ENCODE peak calls at places on chromosomes 2 and 18, in seven cellular contexts. K is heart right ventricle; W is mucosa of descending colon; O is T-cell; C is heart left ventricle; N is stimulated activated naive CD8-positive, alpha-beta T cell treated with anti-CD3 and anti-CD28 coated beads, Interleukin-15, Interleukin-2, amounts not matched to agents 100 U/mL and 50 U/mL, for 24 hours; S is activated naive CD8-positive, alpha-beta T cell treated with anti-CD3 and anti-CD28 coated beads, Interleukin-2, amount 50 U/mL, for 24 hours. T is an unnamed sample.

GRCh38 chr18:54023471-54023870 is 201.0 kb downstream of the MBD2 start:
- ATAC-seq in S (peak), K (no peak), N (peak), W (peak), O (no peak), C (no peak), T (peak)

GRCh38 chr18:55114856-55115255 is 155.6 kb upstream of the CCDC68 start:
- ATAC-seq in O (no peak), C (no peak), K (no peak), S (no peak), W (no peak), N (no peak), T (no peak)

GRCh38 chr2:232772540-232772939 is 3.8 kb downstream of the KCNJ13 start:
- ATAC-seq in K (no peak), O (peak), C (no peak), N (peak), S (peak), W (peak), T (peak)

GRCh38 chr18:3251249-3251962 is 3.8 kb downstream of the MYL12A start:
- ATAC-seq in S (no peak), O (no peak), K (no peak), W (no peak), N (no peak), C (peak), T (no peak)

GRCh38 chr2:175227382-175227781 is 45.9 kb upstream of the ATP5MC3 start:
- ATAC-seq in O (no peak), K (no peak), S (peak), N (peak), C (no peak), W (no peak), T (peak)

GRCh38 chr2:15562354-15563031 is 1.4 kb upstream of the NBAS start:
- ATAC-seq in K (no peak), S (no peak), W (no peak), C (no peak), O (no peak), N (no peak), T (no peak)

GRCh38 chr2:234694244-234695013 is 197.5 kb upstream of the ARL4C start:
- ATAC-seq in C (no peak), W (peak), N (peak), K (no peak), O (no peak), S (peak), T (peak)

GRCh38 chr2:233817305-233817980 is 36.9 kb downstream of the HJURP start:
- ATAC-seq in N (no peak), O (no peak), S (no peak), K (no peak), C (no peak), W (peak), T (no peak)

GRCh38 chr2:19899853-19900525 is 1.8 kb downstream of the TTC32 start:
- ATAC-seq in N (no peak), K (no peak), O (peak), S (no peak), C (no peak), W (no peak), T (peak)

GRCh38 chr2:174590928-174591648 is 6.5 kb downstream of the WIPF1 start:
- ATAC-seq in S (no peak), W (no peak), C (no peak), N (no peak), K (peak), O (no peak), T (no peak)

GRCh38 chr2:21070322-21071257 is 26.7 kb upstream of the APOB start:
- ATAC-seq in C (no peak), O (no peak), N (no peak), S (no peak), K (no peak), W (peak), T (no peak)

GRCh38 chr2:42061839-42062238 is 14.0 kb downstream of the PKDCC start:
- ATAC-seq in S (no peak), K (no peak), C (no peak), O (no peak), W (peak), N (no peak), T (no peak)

GRCh38 chr2:197255550-197255949 is 55.0 kb downstream of the ANKRD44 start:
- ATAC-seq in S (peak), C (peak), O (peak), N (peak), K (peak), W (peak), T (peak)

GRCh38 chr2:171244466-171244969 is 83.8 kb upstream of the TLK1 start:
- ATAC-seq in C (no peak), S (no peak), W (no peak), O (no peak), N (no peak), K (no peak), T (peak)

GRCh38 chr18:80012714-80013113 is 21.5 kb upstream of the RBFA start:
- ATAC-seq in W (no peak), O (no peak), C (no peak), S (no peak), N (no peak), K (no peak), T (no peak)

T was measured in activated T-helper 17 cell treated with anti-CD3 and anti-CD28 coated beads, Interleukin-2, amount 50 U/mL, for 72 hours.